ENCODE peak calls at places on chromosomes 1 and 21, in nine cellular contexts. T is tibial nerve, M is A549, V is uterus, E is body of pancreas, J is sigmoid colon, G is gastrocnemius medialis, H is IMR-90, C is adrenal gland. U is an unnamed sample.

GRCh38 chr1:54699936-54700525 is 15.6 kb upstream of the TTC4 start:
- DNase-seq in T (no peak), G (no peak), C (no peak), H (no peak), J (no peak), V (no peak), M (no peak), E (no peak), U (peak; percentile 23)

GRCh38 chr1:234531181-234532132 is 52.5 kb upstream of the TARBP1 start:
- DNase-seq in J (peak; percentile 92), C (peak; percentile 58), V (peak; percentile 79), M (no peak), H (peak; percentile 87), G (peak; percentile 74), E (peak; percentile 84), T (peak; percentile 73), U (no peak)

GRCh38 chr1:203227684-203228083 is 1.8 kb downstream of the CHIT1 start:
- DNase-seq in T (no peak), E (no peak), M (no peak), G (no peak), H (no peak), V (no peak), C (no peak), J (no peak), U (no peak)

GRCh38 chr1:39635871-39636210 is 3.6 kb downstream of the HEYL start:
- DNase-seq in M (no peak), E (no peak), G (no peak), J (no peak), C (no peak), T (no peak), V (no peak), H (no peak), U (no peak)

GRCh38 chr21:28482657-28483056 is 510.0 kb downstream of the LTN1 start:
- DNase-seq in V (no peak), H (no peak), G (no peak), M (no peak), J (no peak), E (no peak), C (no peak), T (no peak), U (no peak)

GRCh38 chr1:227886993-227887696 is 60.6 kb downstream of the WNT9A start:
- DNase-seq in C (peak; percentile 37), G (peak; percentile 21), T (peak; percentile 62), H (peak; percentile 45), E (peak; percentile 12), V (peak; percentile 78), M (no peak), J (peak; percentile 92), U (peak; percentile 63)

GRCh38 chr1:204623894-204624361 is 61.6 kb downstream of the LRRN2 start:
- DNase-seq in C (no peak), J (no peak), V (no peak), M (peak; percentile 48), G (no peak), H (no peak), E (no peak), T (no peak), U (no peak)

GRCh38 chr1:71156633-71157032 is 75.8 kb upstream of the ZRANB2 start:
- DNase-seq in E (no peak), C (no peak), J (no peak), G (no peak), V (no peak), M (no peak), H (no peak), T (no peak), U (no peak)

GRCh38 chr1:13498553-13498952 is 15.2 kb downstream of the LRRC38 start:
- DNase-seq in T (no peak), G (no peak), M (no peak), J (no peak), H (no peak), E (no peak), C (no peak), V (no peak), U (no peak)

GRCh38 chr1:198929111-198929604 is 290.3 kb downstream of the PTPRC start:
- DNase-seq in M (no peak), V (no peak), E (no peak), G (no peak), H (no peak), J (no peak), T (no peak), C (no peak), U (no peak)

GRCh38 chr1:8473121-8473891 is 155.4 kb downstream of the SLC45A1 start:
- DNase-seq in C (no peak), T (no peak), M (no peak), H (no peak), E (no peak), J (no peak), G (no peak), V (no peak), U (no peak)

GRCh38 chr21:43611598-43612369 is 47.5 kb downstream of the HSF2BP start:
- DNase-seq in E (peak; percentile 73), G (peak; percentile 57), J (peak; percentile 85), T (peak; percentile 81), M (peak; percentile 83), C (peak; percentile 80), V (peak; percentile 64), H (peak; percentile 95), U (peak; percentile 76)

GRCh38 chr1:15452866-15453571 is 3.5 kb upstream of the CELA2A start:
- DNase-seq in H (no peak), M (no peak), T (no peak), G (no peak), V (no peak), C (no peak), E (no peak), J (no peak), U (no peak)

GRCh38 chr21:45270306-45270821 is 17.3 kb downstream of the POFUT2 start:
- DNase-seq in G (no peak), H (no peak), E (peak; percentile 7), V (peak; percentile 6), M (peak; percentile 31), J (peak; percentile 46), C (no peak), T (no peak), U (peak; percentile 11)

DNA sequence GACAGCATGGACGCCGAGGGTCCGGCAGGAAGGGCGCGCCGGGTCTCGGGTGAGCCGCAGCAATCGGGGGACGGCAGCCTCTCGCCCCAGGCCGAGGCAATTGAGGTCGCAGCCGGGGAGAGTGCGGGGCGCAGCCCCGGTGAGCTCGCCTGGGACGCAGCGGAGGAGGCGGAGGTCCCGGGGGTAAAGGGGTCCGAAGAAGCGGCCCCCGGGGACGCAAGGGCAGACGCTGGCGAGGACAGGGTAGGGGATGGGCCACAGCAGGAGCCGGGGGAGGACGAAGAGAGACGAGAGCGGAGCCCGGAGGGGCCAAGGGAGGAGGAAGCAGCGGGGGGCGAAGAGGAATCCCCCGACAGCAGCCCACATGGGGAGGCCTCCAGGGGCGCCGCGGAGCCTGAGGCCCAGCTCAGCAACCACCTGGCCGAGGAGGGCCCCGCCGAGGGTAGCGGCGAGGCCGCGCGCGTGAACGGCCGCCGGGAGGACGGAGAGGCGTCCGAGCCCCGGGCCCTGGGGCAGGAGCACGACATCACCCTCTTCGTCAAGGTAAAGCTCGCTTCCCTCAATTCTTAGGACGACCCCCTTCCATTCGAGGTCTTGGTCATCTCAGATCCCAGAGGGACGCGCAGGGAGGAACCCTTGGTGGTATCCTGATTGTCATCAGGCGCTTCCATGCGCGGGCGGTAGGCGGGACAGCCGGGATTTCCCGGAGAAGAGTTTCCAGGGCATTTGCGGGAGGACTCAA is 1.6 kb downstream of the CLIC6 start:
- DNase-seq in G (no peak), C (no peak), V (no peak), E (no peak), H (no peak), M (no peak), T (no peak), J (no peak), U (no peak)
- TF ChIP-seq POLR2A in G (no peak), C (no peak), V (no peak), E (peak; percentile 7), H (no peak), M (no peak), T (no peak), J (no peak), U (no peak)

GRCh38 chr1:153607381-153607780 is 5.6 kb downstream of the S100A16 start:
- DNase-seq in T (no peak), J (no peak), G (no peak), H (no peak), E (no peak), M (no peak), V (no peak), C (no peak), U (no peak)
- H3K4me3 ChIP-seq in T (no peak overlapping the region), J (no peak overlapping the region), G (peak overlapping the region; percentile 45), H (no peak overlapping the region), E (no peak overlapping the region), M (no peak overlapping the region), V (no peak overlapping the region), C (no peak overlapping the region), U (peak overlapping the region; percentile 49)

GRCh38 chr1:26281091-26281958 is 1.4 kb downstream of the SH3BGRL3 start:
- DNase-seq in M (no peak), E (no peak), T (no peak), J (no peak), H (no peak), C (no peak), G (no peak), V (no peak), U (no peak)

GRCh38 chr1:26280333-26281042 is 602 bp downstream of the SH3BGRL3 start:
- DNase-seq in G (no peak), H (peak; percentile 48), J (no peak), M (no peak), V (peak; percentile 50), C (no peak), T (no peak), E (peak; percentile 48), U (no peak)

GRCh38 chr1:26282694-26283019 is 2.8 kb downstream of the SH3BGRL3 start:
- DNase-seq in H (no peak), C (no peak), E (no peak), G (no peak), V (no peak), M (no peak), T (no peak), J (no peak), U (no peak)

GRCh38 chr1:26283226-26283853 is 3.5 kb downstream of the SH3BGRL3 start:
- DNase-seq in J (no peak), M (no peak), V (no peak), C (no peak), E (no peak), T (no peak), G (no peak), H (no peak), U (no peak)

DNA sequence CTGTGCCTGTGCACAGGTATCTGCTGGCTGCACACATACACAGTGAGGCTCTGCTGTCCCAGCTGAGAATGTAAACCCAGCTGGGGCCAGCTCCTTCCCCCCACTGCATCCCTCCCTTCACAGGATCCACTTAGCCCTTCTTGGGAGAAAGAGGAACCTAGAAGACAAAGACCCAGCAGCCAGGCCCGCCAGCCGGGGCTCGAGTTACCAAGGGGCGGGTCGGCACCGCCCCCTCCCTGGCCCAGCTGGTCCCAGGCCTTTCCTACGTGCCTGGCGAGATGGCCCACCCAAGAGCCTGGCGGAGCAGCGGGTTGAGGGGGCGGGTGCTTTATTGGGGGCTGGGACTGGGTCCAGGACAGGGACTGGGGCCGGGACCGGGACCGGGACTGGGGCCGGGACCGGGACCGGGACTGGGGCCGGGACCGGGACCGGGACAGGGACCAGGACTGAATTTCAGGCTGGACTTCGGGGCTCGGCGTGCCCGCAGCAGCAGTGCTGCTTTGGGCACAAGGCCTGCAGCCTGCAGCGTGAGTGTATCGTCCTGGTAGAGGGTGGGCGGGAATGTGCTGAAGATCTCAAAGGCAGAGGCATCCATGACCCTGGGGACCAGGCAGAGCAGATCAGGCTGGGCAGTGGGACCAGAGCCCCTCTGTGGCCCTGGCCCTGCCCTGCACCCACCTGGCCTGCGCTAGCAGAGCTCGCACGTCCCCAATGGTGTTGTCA is 2.2 kb downstream of the SH3BGRL3 start:
- DNase-seq in G (peak; percentile 28), T (no peak), M (no peak), J (no peak), E (no peak), C (no peak), V (no peak), H (peak; percentile 70), U (no peak)
- H3K4me1 ChIP-seq in G (peaks cover 52% of the 10 kb centered on the region), T (no peaks in the 10 kb centered on the region), M (peaks cover 37% of the 10 kb centered on the region), J (peaks cover 52% of the 10 kb centered on the region), E (peaks cover 58% of the 10 kb centered on the region), C (peaks cover 7% of the 10 kb centered on the region), V (no peaks in the 10 kb centered on the region), H (peaks cover 58% of the 10 kb centered on the region), U (peaks cover 10% of the 10 kb centered on the region)

GRCh38 chr1:161089251-161089924 is at the start of gene NECTIN4:
- DNase-seq in C (no peak), H (no peak), J (no peak), T (no peak), E (peak; percentile 82), M (no peak), V (no peak), G (no peak), U (no peak)
- TF ChIP-seq POLR2A in C (no peak), H (no peak), J (no peak), T (no peak), E (peak; percentile 65), M (no peak), V (no peak), G (no peak), U (peak; percentile 25)

U was measured in Peyer's patch.